ENCODE peak calls at places on chromosomes 16 and 17, in four cellular contexts. L is WERI-Rb-1, Y is CD14-positive monocyte, E is cardiac fibroblast. M is an unnamed sample.
A peak's percentile ranks its signal among the peaks of the same experiment; 100 is the strongest.

GRCh38 chr16:31694461-31694860 is 166.8 kb downstream of the AHSP start:
- DNase-seq in E (no peak), L (no peak), Y (no peak), M (no peak)

GRCh38 chr17:57557793-57558681 is 187.1 kb downstream of the CCDC182 start:
- DNase-seq in L (no peak), Y (no peak), E (peak; percentile 78), M (no peak)

GRCh38 chr16:53822936-53823529 is 119.1 kb downstream of the FTO start:
- DNase-seq in Y (no peak), E (peak; percentile 76), L (no peak), M (no peak)

GRCh38 chr17:56570199-56570598 is 23.3 kb upstream of the NOG start:
- DNase-seq in L (no peak), Y (no peak), E (no peak), M (no peak)

GRCh38 chr17:56917559-56918296 is 3.9 kb upstream of the TRIM25 start:
- DNase-seq in Y (no peak), E (peak; percentile 77), L (no peak), M (no peak)

GRCh38 chr16:51982715-51983680 is 563.9 kb downstream of the TOX3 start:
- DNase-seq in Y (no peak), L (peak; percentile 50), E (peak; percentile 85), M (no peak)

GRCh38 chr16:30066882-30067583 is 1.5 kb downstream of the ALDOA start:
- DNase-seq in E (no peak), L (no peak), Y (no peak), M (no peak)

GRCh38 chr16:35409503-35409902 is 1950.1 kb downstream of the TP53TG3F start:
- DNase-seq in L (no peak), Y (no peak), E (peak; percentile 2), M (no peak)

GRCh38 chr16:87538160-87538559 is 45.3 kb upstream of the ZCCHC14 start:
- DNase-seq in Y (no peak), E (no peak), L (no peak), M (no peak)

GRCh38 chr17:46795379-46795952 is 23.0 kb downstream of the WNT3 start:
- DNase-seq in E (peak; percentile 32), Y (no peak), L (no peak), M (no peak)

GRCh38 chr16:56279132-56279531 is 87.8 kb downstream of the GNAO1 start:
- DNase-seq in E (no peak), L (no peak), Y (peak; percentile 45), M (no peak)

GRCh38 chr17:79808763-79809529 is 12.1 kb upstream of the CBX8 start:
- DNase-seq in L (peak; percentile 81), Y (no peak), E (peak; percentile 46), M (no peak)

GRCh38 chr17:63647936-63648335 is 25.7 kb downstream of the MAP3K3 start:
- DNase-seq in E (no peak), Y (no peak), L (no peak), M (no peak)

GRCh38 chr16:29641561-29641960 is 21.5 kb upstream of the SPN start:
- DNase-seq in L (no peak), E (no peak), Y (no peak), M (no peak)

GRCh38 chr17:17664073-17664470 is 17.2 kb upstream of the RAI1 start:
- DNase-seq in Y (no peak), L (no peak), E (no peak), M (no peak)

GRCh38 chr17:37389160-37389559 is 13.4 kb downstream of the C17orf78 start:
- DNase-seq in L (no peak), Y (no peak), E (no peak), M (no peak)

GRCh38 chr16:1194665-1195392 is 30.2 kb downstream of the TPSG1 start:
- DNase-seq in Y (no peak), E (peak; percentile 4), L (no peak), M (no peak)

GRCh38 chr16:56774009-56774408 is 44.1 kb downstream of the NUP93 start:
- DNase-seq in Y (no peak), L (no peak), E (no peak), M (no peak)

GRCh38 chr16:69107311-69107962 is 2.0 kb downstream of the HAS3 start:
- DNase-seq in E (no peak), Y (no peak), L (no peak), M (no peak)

GRCh38 chr17:50516980-50517379 is 8.7 kb downstream of the MYCBPAP start:
- DNase-seq in E (no peak), Y (no peak), L (no peak), M (no peak)

GRCh38 chr16:9683677-9684076 is 498.6 kb downstream of the GRIN2A start:
- DNase-seq in E (no peak), Y (no peak), L (no peak), M (no peak)

GRCh38 chr16:19105891-19106624 is 7.7 kb upstream of the ITPRIPL2 start:
- DNase-seq in E (no peak), Y (no peak), L (no peak), M (no peak)

GRCh38 chr17:60971515-60972369 is 294.1 kb downstream of the BCAS3 start:
- DNase-seq in L (peak; percentile 63), E (peak; percentile 77), Y (no peak), M (peak; percentile 24)

GRCh38 chr17:39894681-39895376 is 23.6 kb downstream of the GSDMB start:
- DNase-seq in Y (no peak), E (no peak), L (no peak), M (no peak)

GRCh38 chr16:81461243-81461642 is 16.6 kb downstream of the CMIP start:
- DNase-seq in E (no peak), Y (no peak), L (no peak), M (no peak)

GRCh38 chr17:60610481-60610880 is 10.5 kb downstream of the PPM1D start:
- DNase-seq in L (no peak), Y (no peak), E (peak; percentile 30), M (no peak)

GRCh38 chr16:83623091-83623730 is 184.6 kb upstream of the HSBP1 start:
- DNase-seq in Y (no peak), L (no peak), E (no peak), M (no peak)

GRCh38 chr17:46152423-46152822 is 40.8 kb downstream of the KANSL1 start:
- DNase-seq in L (no peak), Y (no peak), E (no peak), M (no peak)

GRCh38 chr17:46908352-46908751 is 14.6 kb upstream of the GOSR2 start:
- DNase-seq in E (no peak), Y (no peak), L (no peak), M (no peak)

GRCh38 chr17:44191389-44191788 is 4.6 kb downstream of the TMUB2 start:
- DNase-seq in L (no peak), E (no peak), Y (no peak), M (no peak)

DNA sequence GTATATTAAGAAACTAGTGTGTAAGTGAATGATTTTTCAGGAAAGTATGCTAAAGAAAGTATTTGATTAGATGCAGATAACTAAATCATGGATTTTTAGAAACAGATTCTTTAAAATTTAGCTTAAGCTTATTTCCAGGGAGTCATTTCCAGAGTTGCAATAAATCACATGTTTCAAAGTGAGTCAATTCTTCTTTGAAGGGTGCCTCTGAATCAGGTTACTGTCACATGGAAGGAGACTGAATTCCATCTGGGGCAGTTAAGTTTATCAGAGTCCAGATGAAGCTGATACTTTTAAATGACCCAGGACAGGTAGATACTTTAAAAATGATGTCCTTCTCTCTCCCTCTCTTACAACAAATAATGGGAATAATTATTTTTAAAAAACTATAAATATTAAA is 5.0 kb downstream of the MFSD11 start:
- DNase-seq in Y (no peak), E (no peak), L (no peak), M (no peak)
- TF ChIP-seq CTCF in Y (no peak), E (no peak), L (no peak), M (no peak)

DNA sequence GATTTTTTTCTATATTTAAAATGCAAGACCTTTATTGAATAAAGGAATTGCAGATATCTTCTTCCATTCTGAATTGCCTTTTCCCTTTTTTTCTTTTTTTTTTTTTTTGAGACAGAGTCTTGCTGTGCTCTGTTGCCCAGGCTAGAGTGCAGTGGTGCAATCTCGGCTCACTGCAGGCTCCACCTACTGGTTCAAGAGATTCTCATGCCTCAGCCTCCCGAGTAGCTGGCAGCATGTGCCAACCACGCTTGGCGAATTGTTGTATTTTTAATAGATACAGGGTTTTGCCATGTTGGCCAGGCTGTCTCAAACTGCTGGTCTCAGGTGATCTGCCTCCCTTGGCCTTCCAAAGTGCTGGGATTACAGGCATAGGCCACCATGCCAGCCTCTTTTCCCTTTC is 151.5 kb downstream of the CEP112 start:
- DNase-seq in L (no peak), Y (no peak), E (no peak), M (no peak)
- TF ChIP-seq CTCF in L (peak; percentile 13), Y (no peak), E (no peak), M (no peak)

DNA sequence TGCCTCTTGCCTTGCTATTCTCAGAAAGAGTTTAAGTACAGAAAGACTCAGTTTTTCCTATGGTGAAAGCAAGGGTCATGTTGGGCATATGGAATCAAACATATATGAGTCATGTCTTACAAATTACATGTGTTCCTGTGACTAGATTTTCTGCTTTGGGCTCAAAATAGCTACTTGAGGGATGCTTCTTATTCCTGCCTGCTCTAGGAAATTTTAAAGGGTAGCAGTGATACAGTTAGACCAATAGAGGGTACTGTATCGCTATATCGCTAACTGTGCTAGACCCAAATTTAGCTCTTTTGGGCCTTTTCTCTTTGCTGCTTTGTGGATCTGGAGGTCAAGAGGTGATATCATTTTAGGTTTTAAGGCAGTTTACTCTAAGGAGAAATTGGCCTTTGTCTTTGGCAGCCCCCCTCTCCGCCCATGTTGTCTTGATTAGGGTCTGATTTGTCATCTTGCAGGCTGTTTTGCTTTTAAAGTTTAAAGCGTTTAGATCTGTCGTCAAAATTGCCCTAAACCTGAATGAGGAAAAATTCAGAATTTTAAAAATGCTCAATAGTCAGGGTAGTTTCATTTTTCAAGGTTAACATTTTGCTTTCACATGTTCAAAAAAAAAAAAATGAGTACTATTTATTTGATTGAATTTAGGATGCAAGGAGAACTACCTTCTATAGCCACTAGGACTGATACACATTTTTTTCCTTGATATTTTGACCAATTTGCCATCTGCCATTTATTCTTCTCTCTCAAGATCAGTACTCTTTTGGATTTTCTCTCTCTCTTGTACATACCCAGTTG is 8.8 kb downstream of the NFATC3 start:
- DNase-seq in Y (no peak), E (peak; percentile 71), L (no peak), M (no peak)
- TF ChIP-seq CTCF in Y (peak; percentile 65), E (peak; percentile 60), L (peak; percentile 51), M (peak; percentile 80)

GRCh38 chr16:65312071-65312470 is 190.2 kb upstream of the CDH11 start:
- DNase-seq in E (peak; percentile 49), Y (no peak), L (no peak), M (no peak)
- TF ChIP-seq CTCF in E (no peak), Y (no peak), L (no peak), M (no peak)

GRCh38 chr16:84654238-84654637 is 5.9 kb downstream of the KLHL36 start:
- DNase-seq in Y (no peak), L (no peak), E (no peak), M (no peak)
- TF ChIP-seq CTCF in Y (no peak), L (no peak), E (no peak), M (no peak)

GRCh38 chr17:9520649-9521435 is 54.8 kb downstream of the STX8 start:
- DNase-seq in E (no peak), L (no peak), Y (no peak), M (no peak)

GRCh38 chr17:9517396-9517795 is 58.2 kb downstream of the STX8 start:
- DNase-seq in E (no peak), L (no peak), Y (no peak), M (no peak)

GRCh38 chr17:9519873-9520272 is 55.7 kb downstream of the STX8 start:
- DNase-seq in Y (no peak), L (no peak), E (no peak), M (no peak)

GRCh38 chr17:9522074-9522473 is 53.5 kb downstream of the STX8 start:
- DNase-seq in E (peak; percentile 79), L (peak; percentile 25), Y (no peak), M (no peak)
- TF ChIP-seq CTCF in E (peak; percentile 50), L (peak; percentile 61), Y (no peak), M (peak; percentile 44)